ENCODE peak calls at places on chromosomes 11 and 22, in five cellular contexts. G is stimulated activated effector memory CD8-positive, alpha-beta T cell treated with anti-CD3 and anti-CD28 coated beads, Interleukin-12 subunit alpha, Interleukin-12 subunit beta, amount 100 ng/mL, for 72 hours; K is stromal cell of bone marrow; R is astrocyte of the spinal cord; D is CD4-positive, alpha-beta T cell. U is an unnamed sample.

GRCh38 chr11:124608146-124608545 is 3.1 kb upstream of the PANX3 start:
- DNase-seq in G (no peak), K (no peak), R (no peak), D (no peak), U (no peak)

GRCh38 chr22:37768273-37768672 is 39.5 kb upstream of the GCAT start:
- DNase-seq in G (no peak), K (no peak), R (no peak), D (no peak), U (no peak)

GRCh38 chr22:17369553-17370035 is 334 bp downstream of the CECR2 start:
- DNase-seq in G (peak; percentile 6), K (no peak), R (no peak), D (no peak), U (peak; percentile 69)

GRCh38 chr11:3221408-3222002 is 2.9 kb upstream of the MRGPRG start:
- DNase-seq in G (no peak), K (no peak), R (no peak), D (no peak), U (no peak)

GRCh38 chr11:5280582-5281102 is 10.9 kb upstream of the HBE1 start:
- DNase-seq in G (no peak), K (peak; percentile 100), R (peak; percentile 99), D (no peak), U (peak; percentile 51)

GRCh38 chr11:45143494-45143893 is 2.9 kb upstream of the PRDM11 start:
- DNase-seq in G (no peak), K (no peak), R (no peak), D (no peak), U (no peak)

GRCh38 chr11:27216268-27217149 is 146.5 kb downstream of the CCDC34 start:
- DNase-seq in G (no peak), K (no peak), R (peak; percentile 54), D (no peak), U (no peak)

GRCh38 chr11:17563248-17563647 is 16.2 kb downstream of the OTOG start:
- DNase-seq in G (no peak), K (no peak), R (no peak), D (no peak), U (no peak)

GRCh38 chr11:96620464-96621044 is 230.7 kb downstream of the JRKL start:
- DNase-seq in G (no peak), K (no peak), R (no peak), D (no peak), U (no peak)

GRCh38 chr11:35516361-35516760 is 9.1 kb downstream of the PAMR1 start:
- DNase-seq in G (no peak), K (no peak), R (no peak), D (no peak), U (no peak)

GRCh38 chr11:18393581-18394299 is 623 bp upstream of the LDHA start:
- DNase-seq in G (no peak), K (no peak), R (no peak), D (no peak), U (peak; percentile 17)

GRCh38 chr11:133323354-133323753 is 208.9 kb downstream of the OPCML start:
- DNase-seq in G (no peak), K (no peak), R (no peak), D (no peak), U (no peak)

GRCh38 chr22:17903564-17904295 is 120.6 kb downstream of the MICAL3 start:
- DNase-seq in G (no peak), K (no peak), R (peak; percentile 36), D (no peak), U (no peak)

GRCh38 chr11:129691154-129691553 is 124.5 kb upstream of the TMEM45B start:
- DNase-seq in G (no peak), K (no peak), R (no peak), D (no peak), U (no peak)

GRCh38 chr11:30254307-30255298 is 23.8 kb downstream of the FSHB start:
- DNase-seq in G (no peak), K (no peak), R (peak; percentile 10), D (no peak), U (no peak)

GRCh38 chr11:78659326-78660319 is 85.0 kb upstream of the NARS2 start:
- DNase-seq in G (no peak), K (no peak), R (no peak), D (no peak), U (no peak)

GRCh38 chr11:33445761-33446161 is 188.6 kb downstream of the HIPK3 start:
- DNase-seq in G (no peak), K (no peak), R (peak; percentile 48), D (no peak), U (no peak)

GRCh38 chr11:126007263-126007662 is 55.4 kb downstream of the CDON start:
- DNase-seq in G (no peak), K (peak; percentile 39), R (peak; percentile 43), D (no peak), U (no peak)

GRCh38 chr11:12399355-12399754 is 22.0 kb downstream of the PARVA start:
- DNase-seq in G (no peak), K (no peak), R (no peak), D (no peak), U (no peak)

GRCh38 chr11:63244862-63245261 is 1.5 kb upstream of the SLC22A25 start:
- DNase-seq in G (no peak), K (no peak), R (no peak), D (no peak), U (no peak)

GRCh38 chr11:82458147-82458546 is 275.5 kb downstream of the FAM181B start:
- DNase-seq in G (no peak), K (no peak), R (no peak), D (no peak), U (no peak)

GRCh38 chr11:46458491-46458890 is 66.9 kb upstream of the CHRM4 start:
- DNase-seq in G (no peak), K (no peak), R (no peak), D (no peak), U (no peak)

GRCh38 chr11:110050201-110050506 is 43.0 kb upstream of the ZC3H12C start:
- DNase-seq in G (no peak), K (no peak), R (no peak), D (no peak), U (no peak)

GRCh38 chr11:44566952-44567875 is 1.8 kb downstream of the CD82 start:
- DNase-seq in G (no peak), K (no peak), R (no peak), D (peak; percentile 19), U (no peak)

GRCh38 chr11:73269353-73270088 is 2.6 kb upstream of the P2RY6 start:
- DNase-seq in G (no peak), K (no peak), R (no peak), D (no peak), U (no peak)

GRCh38 chr11:106281455-106282173 is 204.2 kb downstream of the AASDHPPT start:
- DNase-seq in G (no peak), K (no peak), R (peak; percentile 62), D (no peak), U (no peak)

U was measured in GM13977.